ENCODE peak calls at places on chromosomes 6 and 20, in six cellular contexts. X, Q, H, T, B and I are unnamed samples.
A peak's percentile ranks its signal among the peaks of the same experiment; 100 is the strongest.

GRCh38 chr6:124026645-124027044 is 223.0 kb downstream of the NKAIN2 start:
- DNase-seq in X (no peak), Q (no peak), H (no peak), T (no peak), B (no peak), I (no peak)

GRCh38 chr6:112331306-112331705 is 15.8 kb upstream of the RFPL4B start:
- DNase-seq in X (no peak), Q (no peak), H (no peak), T (no peak), B (no peak), I (peak; percentile 32)

GRCh38 chr20:25723975-25724374 is 27.3 kb upstream of the ZNF337 start:
- DNase-seq in X (no peak), Q (no peak), H (no peak), T (no peak), B (no peak), I (no peak)

GRCh38 chr6:107624050-107624449 is 134.1 kb downstream of the SOBP start:
- DNase-seq in X (no peak), Q (no peak), H (no peak), T (no peak), B (no peak), I (no peak)

GRCh38 chr20:8449120-8449519 is 317.1 kb downstream of the PLCB1 start:
- DNase-seq in X (no peak), Q (no peak), H (peak; percentile 5), T (peak; percentile 27), B (no peak), I (no peak)

GRCh38 chr20:32448306-32449056 is 90.3 kb downstream of the ASXL1 start:
- DNase-seq in X (no peak), Q (no peak), H (no peak), T (no peak), B (no peak), I (no peak)

GRCh38 chr20:62925420-62926228 is 681 bp downstream of the DIDO1 start:
- DNase-seq in X (no peak), Q (no peak), H (peak; percentile 20), T (peak; percentile 19), B (peak; percentile 42), I (peak; percentile 26)

GRCh38 chr6:125481056-125481455 is 179.3 kb upstream of the HDDC2 start:
- DNase-seq in X (no peak), Q (no peak), H (peak; percentile 53), T (no peak), B (no peak), I (no peak)

GRCh38 chr20:34709836-34710567 is 5.9 kb downstream of the TP53INP2 start:
- DNase-seq in X (peak; percentile 69), Q (peak; percentile 76), H (peak; percentile 64), T (no peak), B (peak; percentile 79), I (peak; percentile 73)

GRCh38 chr20:728022-728944 is 40.0 kb downstream of the SLC52A3 start:
- DNase-seq in X (peak; percentile 74), Q (peak; percentile 39), H (peak; percentile 2), T (peak; percentile 29), B (peak; percentile 47), I (peak; percentile 38)

GRCh38 chr6:10256113-10256690 is 158.7 kb downstream of the TFAP2A start:
- DNase-seq in X (no peak), Q (no peak), H (no peak), T (no peak), B (no peak), I (no peak)

GRCh38 chr20:61690150-61690549 is 375.5 kb downstream of the TAF4 start:
- DNase-seq in X (no peak), Q (no peak), H (no peak), T (no peak), B (no peak), I (no peak)

GRCh38 chr20:61317966-61318520 is 66.0 kb downstream of the CDH4 start:
- DNase-seq in X (no peak), Q (no peak), H (no peak), T (no peak), B (no peak), I (no peak)

GRCh38 chr20:22681591-22682248 is 97.3 kb upstream of the FOXA2 start:
- DNase-seq in X (no peak), Q (no peak), H (no peak), T (no peak), B (no peak), I (no peak)

GRCh38 chr20:50012282-50013263 is 29.8 kb downstream of the SNAI1 start:
- DNase-seq in X (no peak), Q (no peak), H (no peak), T (no peak), B (no peak), I (no peak)

GRCh38 chr6:2848851-2849250 is 7.2 kb upstream of the SERPINB1 start:
- DNase-seq in X (no peak), Q (no peak), H (no peak), T (no peak), B (no peak), I (no peak)

GRCh38 chr6:2765896-2766766 is 938 bp downstream of the WRNIP1 start:
- DNase-seq in X (no peak), Q (peak; percentile 56), H (peak; percentile 42), T (peak; percentile 46), B (peak; percentile 52), I (peak; percentile 35)

GRCh38 chr6:30615219-30615957 is 1.7 kb downstream of the PPP1R10 start:
- DNase-seq in X (peak; percentile 38), Q (peak; percentile 38), H (peak; percentile 89), T (peak; percentile 94), B (peak; percentile 52), I (peak; percentile 96)

GRCh38 chr6:90328004-90328403 is 31.4 kb upstream of the BACH2 start:
- DNase-seq in X (no peak), Q (no peak), H (peak; percentile 6), T (no peak), B (no peak), I (no peak)

GRCh38 chr20:34165246-34165645 is 53.2 kb upstream of the EIF2S2 start:
- DNase-seq in X (no peak), Q (no peak), H (no peak), T (peak; percentile 11), B (no peak), I (no peak)

GRCh38 chr6:31355540-31355988 is 1.4 kb downstream of the HLA-B start:
- DNase-seq in X (no peak), Q (no peak), H (no peak), T (no peak), B (no peak), I (no peak)

GRCh38 chr6:343226-343935 is 48.2 kb upstream of the IRF4 start:
- DNase-seq in X (no peak), Q (no peak), H (no peak), T (no peak), B (no peak), I (no peak)

GRCh38 chr6:146090474-146090873 is 61.6 kb downstream of the GRM1 start:
- DNase-seq in X (no peak), Q (no peak), H (peak; percentile 82), T (no peak), B (no peak), I (peak; percentile 0)

GRCh38 chr6:40393641-40394040 is 193.5 kb downstream of the LRFN2 start:
- DNase-seq in X (peak; percentile 1), Q (no peak), H (no peak), T (no peak), B (no peak), I (no peak)

GRCh38 chr6:134097114-134097707 is 44.8 kb upstream of the SLC2A12 start:
- DNase-seq in X (peak; percentile 71), Q (no peak), H (peak; percentile 81), T (peak; percentile 86), B (peak; percentile 66), I (peak; percentile 86)

GRCh38 chr6:137093183-137094069 is 48.7 kb upstream of the IL20RA start:
- DNase-seq in X (no peak), Q (no peak), H (no peak), T (no peak), B (no peak), I (no peak)

GRCh38 chr20:50399917-50400704 is 110.1 kb upstream of the PTPN1 start:
- DNase-seq in X (no peak), Q (peak; percentile 58), H (no peak), T (peak; percentile 63), B (no peak), I (no peak)

GRCh38 chr6:69594405-69594804 is 202.4 kb downstream of the LMBRD1 start:
- DNase-seq in X (no peak), Q (no peak), H (no peak), T (no peak), B (no peak), I (no peak)

GRCh38 chr6:146891615-146892265 is 293.0 kb downstream of the ADGB start:
- DNase-seq in X (no peak), Q (no peak), H (peak; percentile 43), T (no peak), B (no peak), I (no peak)

GRCh38 chr6:96089173-96089572 is 73.4 kb downstream of the FUT9 start:
- DNase-seq in X (no peak), Q (no peak), H (no peak), T (no peak), B (no peak), I (no peak)
- TF ChIP-seq CTCF in X (no peak), Q (no peak), H (peak; percentile 29), T (no peak), B (no peak), I (no peak)

GRCh38 chr6:27178860-27179259 is 68.6 kb upstream of the PRSS16 start:
- DNase-seq in X (no peak), Q (no peak), H (no peak), T (no peak), B (no peak), I (no peak)
- H3K4me3 ChIP-seq in X (peak overlapping the region; percentile 96), Q (peak overlapping the region; percentile 89), H (peak overlapping the region; percentile 99), T (peak overlapping the region; percentile 99), B (peak overlapping the region; percentile 84), I (peak overlapping the region; percentile 75)

DNA sequence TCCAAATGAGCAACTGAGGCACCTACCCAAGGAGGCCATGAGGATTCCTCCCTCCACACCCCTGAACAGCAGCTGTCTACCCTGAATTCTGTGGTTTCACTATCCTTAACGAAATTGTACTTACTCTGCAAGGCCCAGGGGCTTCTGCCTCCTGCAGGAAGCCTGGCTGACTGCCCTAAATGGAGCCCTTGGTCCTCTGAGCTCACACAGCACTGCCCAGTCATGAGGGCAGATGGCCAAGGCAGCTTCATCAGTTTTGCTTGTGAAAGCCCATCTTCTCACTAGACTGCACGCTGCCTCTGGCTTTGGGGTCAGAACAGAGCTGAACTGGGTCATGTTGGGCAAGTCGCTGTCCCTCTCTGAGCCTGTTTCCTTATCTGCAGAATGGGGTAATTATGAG is 26.4 kb upstream of the SIRPA start:
- DNase-seq in X (no peak), Q (no peak), H (peak; percentile 16), T (peak; percentile 60), B (no peak), I (peak; percentile 47)
- TF ChIP-seq CTCF in X (no peak), Q (no peak), H (no peak), T (no peak), B (no peak), I (no peak)

DNA sequence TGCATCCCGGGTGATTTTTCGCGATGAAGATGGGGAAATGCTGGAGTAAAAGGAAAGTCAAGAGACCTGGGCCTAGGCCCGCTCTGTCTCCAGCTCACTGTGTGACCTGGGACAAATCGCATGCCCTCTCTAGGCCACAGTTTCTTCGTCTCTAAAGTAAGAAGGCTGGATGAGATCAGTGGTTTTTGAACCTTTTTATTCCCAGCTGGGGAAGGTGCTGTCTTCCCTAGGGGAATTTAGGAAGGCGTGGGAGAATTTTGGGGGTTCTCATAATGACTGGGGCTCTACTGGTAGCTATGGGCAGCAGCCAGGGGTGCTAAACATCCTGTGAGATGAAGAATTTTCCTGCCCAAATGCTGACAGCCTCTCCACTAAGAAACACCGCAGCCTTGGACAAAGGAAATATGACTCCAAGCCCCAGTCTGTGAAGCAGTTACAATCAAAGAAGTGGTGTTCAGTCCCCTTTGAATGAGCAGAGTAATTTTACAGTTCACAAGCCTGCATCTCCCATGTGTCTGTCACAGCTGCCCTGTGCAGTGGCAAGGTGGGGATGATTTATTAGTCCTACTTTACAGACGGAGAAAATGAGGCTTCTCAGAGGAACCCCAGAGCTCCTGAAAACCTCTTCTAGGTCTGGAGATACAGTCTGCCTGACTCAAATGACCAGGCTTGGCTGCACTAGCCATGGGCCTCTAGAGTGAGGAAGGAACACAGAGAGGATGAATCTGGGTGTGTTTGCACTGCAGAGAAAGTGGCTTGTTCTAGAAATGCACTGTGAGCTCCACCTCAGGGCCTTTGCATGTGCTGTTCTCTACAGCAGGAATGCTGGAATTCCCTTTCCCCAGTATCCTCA is 57.2 kb downstream of the RAB44 start:
- DNase-seq in X (no peak), Q (no peak), H (no peak), T (no peak), B (no peak), I (no peak)
- H3K4me3 ChIP-seq in X (no peak overlapping the region), Q (no peak overlapping the region), H (no peak overlapping the region), T (no peak overlapping the region), B (no peak overlapping the region), I (no peak overlapping the region)